ENCODE peak calls at places on chromosome 11, in ten cellular contexts. F, R, A, Z, S, P, K, L, I and V are unnamed samples.

GRCh38 chr11:88683024-88683423 is 345.5 kb upstream of the CTSC start:
- DNase-seq in F (no peak), R (no peak), A (no peak), Z (no peak), S (no peak), P (no peak), K (no peak), L (no peak), I (peak; percentile 60), V (no peak)

GRCh38 chr11:36240178-36240577 is 49.0 kb downstream of the COMMD9 start:
- DNase-seq in F (no peak), R (peak; percentile 46), A (no peak), Z (no peak), S (no peak), P (no peak), K (no peak), L (no peak), I (no peak), V (no peak)

GRCh38 chr11:70521475-70522260 is 123.3 kb downstream of the CTTN start:
- DNase-seq in F (peak; percentile 41), R (no peak), A (no peak), Z (no peak), S (no peak), P (no peak), K (no peak), L (peak; percentile 2), I (no peak), V (peak; percentile 85)

GRCh38 chr11:66976048-66976467 is 954 bp downstream of the C11orf86 start:
- DNase-seq in F (no peak), R (peak; percentile 43), A (no peak), Z (no peak), S (no peak), P (no peak), K (no peak), L (no peak), I (peak; percentile 96), V (no peak)

GRCh38 chr11:100680070-100680469 is 7.0 kb upstream of the ARHGAP42 start:
- DNase-seq in F (no peak), R (no peak), A (no peak), Z (no peak), S (no peak), P (no peak), K (no peak), L (no peak), I (no peak), V (peak; percentile 56)

GRCh38 chr11:78586452-78587046 is 11.9 kb upstream of the NARS2 start:
- DNase-seq in F (no peak), R (peak; percentile 42), A (no peak), Z (no peak), S (no peak), P (no peak), K (no peak), L (no peak), I (no peak), V (no peak)

GRCh38 chr11:62150887-62151736 is 27.3 kb downstream of the INCENP start:
- DNase-seq in F (peak; percentile 23), R (no peak), A (no peak), Z (no peak), S (no peak), P (no peak), K (peak; percentile 47), L (no peak), I (peak; percentile 29), V (no peak)

GRCh38 chr11:107744736-107745135 is 32.9 kb upstream of the SLN start:
- DNase-seq in F (no peak), R (no peak), A (no peak), Z (no peak), S (no peak), P (no peak), K (no peak), L (no peak), I (no peak), V (no peak)

GRCh38 chr11:77345621-77346020 is 44.1 kb upstream of the GDPD4 start:
- DNase-seq in F (no peak), R (peak; percentile 50), A (no peak), Z (no peak), S (no peak), P (no peak), K (no peak), L (no peak), I (no peak), V (no peak)

GRCh38 chr11:75233688-75234295 is 6.8 kb upstream of the TPBGL start:
- DNase-seq in F (no peak), R (peak; percentile 82), A (no peak), Z (peak; percentile 46), S (peak; percentile 38), P (no peak), K (no peak), L (no peak), I (peak; percentile 92), V (no peak)

GRCh38 chr11:124776865-124777645 is 15.0 kb upstream of the ESAM start:
- DNase-seq in F (no peak), R (no peak), A (no peak), Z (no peak), S (no peak), P (no peak), K (peak; percentile 81), L (no peak), I (no peak), V (no peak)

GRCh38 chr11:124779568-124779967 is 17.5 kb upstream of the ESAM start:
- DNase-seq in F (no peak), R (peak; percentile 20), A (no peak), Z (no peak), S (no peak), P (no peak), K (no peak), L (no peak), I (no peak), V (no peak)

GRCh38 chr11:124784051-124784450 is 16.2 kb downstream of the MSANTD2 start:
- DNase-seq in F (no peak), R (no peak), A (no peak), Z (no peak), S (no peak), P (no peak), K (no peak), L (no peak), I (no peak), V (no peak)

GRCh38 chr11:124783002-124783401 is 17.2 kb downstream of the MSANTD2 start:
- DNase-seq in F (no peak), R (no peak), A (no peak), Z (no peak), S (no peak), P (no peak), K (no peak), L (no peak), I (no peak), V (no peak)

DNA sequence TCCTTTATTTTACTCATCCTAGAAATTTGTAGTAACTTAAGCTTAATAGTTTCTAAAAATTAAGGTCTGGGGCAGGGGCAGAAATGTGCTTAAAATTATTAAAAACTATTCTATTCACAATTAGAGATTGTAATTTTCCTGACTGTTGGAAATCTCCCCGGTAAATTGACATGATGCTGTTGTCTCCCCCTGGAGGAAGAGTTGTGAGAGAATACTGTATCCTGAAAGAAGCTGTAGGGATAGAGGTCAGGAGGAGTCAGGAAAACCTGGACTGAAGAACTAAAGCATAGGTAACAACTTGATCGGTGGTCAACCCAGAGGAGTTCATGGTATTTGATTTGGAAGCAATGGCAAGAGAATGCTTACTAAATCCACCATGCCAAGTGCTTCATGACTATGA is 16.2 kb upstream of the ESAM start:
- DNase-seq in F (no peak), R (no peak), A (no peak), Z (no peak), S (no peak), P (no peak), K (no peak), L (no peak), I (no peak), V (no peak)
- TF ChIP-seq CTCF in F (no peak), R (peak; percentile 28), A (no peak), Z (no peak), S (peak; percentile 12), P (peak; percentile 18), K (no peak), L (no peak), I (peak; percentile 75), V (no peak)

GRCh38 chr11:19426719-19427066 is 185.9 kb upstream of the E2F8 start:
- DNase-seq in F (no peak), R (no peak), A (no peak), Z (no peak), S (no peak), P (no peak), K (no peak), L (no peak), I (no peak), V (no peak)
- H3K27me3 ChIP-seq in F (no peaks in the 10 kb centered on the region), R (no peaks in the 10 kb centered on the region), A (no peaks in the 10 kb centered on the region), Z (no peaks in the 10 kb centered on the region), S (no peaks in the 10 kb centered on the region), P (peaks cover 4% of the 10 kb centered on the region), K (peaks cover 24% of the 10 kb centered on the region), L (no peaks in the 10 kb centered on the region), I (no peaks in the 10 kb centered on the region), V (no peaks in the 10 kb centered on the region)

GRCh38 chr11:440065-441042 is 1.5 kb downstream of the ANO9 start:
- DNase-seq in F (no peak), R (peak; percentile 43), A (no peak), Z (no peak), S (peak; percentile 68), P (peak; percentile 55), K (no peak), L (no peak), I (no peak), V (no peak)
- TF ChIP-seq CTCF in F (no peak), R (peak; percentile 30), A (no peak), Z (no peak), S (peak; percentile 20), P (no peak), K (no peak), L (no peak), I (peak; percentile 45), V (no peak)

DNA sequence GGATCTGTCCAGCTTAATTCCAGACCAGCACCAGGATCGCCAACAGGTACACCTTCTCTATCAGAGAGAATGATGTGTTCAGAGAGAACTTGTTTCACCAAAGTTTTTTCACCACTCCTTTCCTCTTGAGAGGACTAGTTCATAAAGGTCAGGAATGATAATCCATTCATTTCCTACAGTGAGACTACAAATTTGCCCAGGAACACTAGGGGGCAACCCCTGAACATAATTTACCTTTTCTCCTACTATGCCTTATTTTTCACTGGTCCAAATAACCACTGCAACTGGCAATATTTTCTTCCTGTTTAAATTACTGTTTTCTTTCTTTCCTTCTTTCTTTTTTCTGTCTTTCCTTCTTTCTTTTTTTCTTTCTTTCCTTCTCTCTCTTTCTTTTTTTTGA is 22.5 kb downstream of the CAVIN3 start:
- DNase-seq in F (no peak), R (no peak), A (no peak), Z (no peak), S (no peak), P (no peak), K (no peak), L (no peak), I (no peak), V (no peak)
- H3K27me3 ChIP-seq in F (no peaks in the 10 kb centered on the region), R (no peaks in the 10 kb centered on the region), A (no peaks in the 10 kb centered on the region), Z (no peaks in the 10 kb centered on the region), S (no peaks in the 10 kb centered on the region), P (no peaks in the 10 kb centered on the region), K (no peaks in the 10 kb centered on the region), L (no peaks in the 10 kb centered on the region), I (no peaks in the 10 kb centered on the region), V (no peaks in the 10 kb centered on the region)

GRCh38 chr11:4826425-4826824 is 5.3 kb downstream of the OR51F2 start:
- DNase-seq in F (no peak), R (no peak), A (no peak), Z (no peak), S (no peak), P (no peak), K (no peak), L (no peak), I (no peak), V (no peak)
- TF ChIP-seq CTCF in F (no peak), R (no peak), A (peak; percentile 30), Z (no peak), S (peak; percentile 27), P (no peak), K (peak; percentile 60), L (no peak), I (peak; percentile 80), V (no peak)

GRCh38 chr11:64558065-64558745 is 32.8 kb upstream of the SLC22A12 start:
- DNase-seq in F (no peak), R (no peak), A (no peak), Z (no peak), S (no peak), P (no peak), K (no peak), L (no peak), I (peak; percentile 71), V (no peak)
- H3K27me3 ChIP-seq in F (no peaks in the 10 kb centered on the region), R (no peaks in the 10 kb centered on the region), A (no peaks in the 10 kb centered on the region), Z (no peaks in the 10 kb centered on the region), S (no peaks in the 10 kb centered on the region), P (peaks cover 4% of the 10 kb centered on the region), K (peaks cover 29% of the 10 kb centered on the region), L (no peaks in the 10 kb centered on the region), I (no peaks in the 10 kb centered on the region), V (no peaks in the 10 kb centered on the region)